ENCODE peak calls at places on chromosomes 4 and X, in four cellular contexts. Q is HepG2, R is HL-60, O is K562. F is an unnamed sample.

GRCh38 chr4:1021386-1022050 is 10.1 kb downstream of the FGFRL1 start:
- DNase-seq in Q (no peak), R (no peak), O (no peak), F (no peak)

GRCh38 chrX:74505437-74505836 is 84.1 kb downstream of the SLC16A2 start:
- DNase-seq in Q (no peak), R (no peak), O (no peak), F (no peak)

GRCh38 chr4:154626793-154627484 is 14.5 kb upstream of the FGG start:
- DNase-seq in Q (peak), R (peak), O (peak), F (peak)

GRCh38 chr4:152485726-152486276 is 50.1 kb downstream of the FBXW7 start:
- DNase-seq in Q (peak), R (no peak), O (peak), F (no peak)

GRCh38 chr4:7124643-7125442 is 57.0 kb upstream of the GRPEL1 start:
- DNase-seq in Q (peak), R (no peak), O (peak), F (peak)

GRCh38 chrX:119817130-119817690 is 25.8 kb upstream of the RPL39 start:
- DNase-seq in Q (no peak), R (no peak), O (no peak), F (no peak)

GRCh38 chr4:107243141-107243779 is 207.1 kb upstream of the DKK2 start:
- DNase-seq in Q (no peak), R (no peak), O (no peak), F (no peak)

GRCh38 chr4:147481577-147482109 is 746 bp downstream of the EDNRA start:
- DNase-seq in Q (no peak), R (no peak), O (no peak), F (peak)

GRCh38 chr4:113657834-113658233 is 103.7 kb downstream of the CAMK2D start:
- DNase-seq in Q (no peak), R (no peak), O (no peak), F (no peak)

GRCh38 chr4:74338792-74339333 is 26.1 kb upstream of the EREG start:
- DNase-seq in Q (no peak), R (peak), O (no peak), F (no peak)

GRCh38 chrX:420496-421223 is 34.0 kb upstream of the PPP2R3B start:
- DNase-seq in Q (no peak), R (no peak), O (no peak), F (no peak)

GRCh38 chrX:63458981-63459380 is 107.8 kb upstream of the SPIN4 start:
- DNase-seq in Q (no peak), R (no peak), O (no peak), F (no peak)

GRCh38 chr4:6198278-6198677 is 2.1 kb downstream of the JAKMIP1 start:
- DNase-seq in Q (no peak), R (no peak), O (no peak), F (no peak)

GRCh38 chr4:33959519-33959918 is 2284.8 kb downstream of the ARAP2 start:
- DNase-seq in Q (no peak), R (no peak), O (no peak), F (no peak)

GRCh38 chrX:103376118-103376978 is at the start of gene BEX3:
- DNase-seq in Q (peak), R (no peak), O (no peak), F (peak)

GRCh38 chrX:145609951-145610511 is 207.6 kb upstream of the SLITRK2 start:
- DNase-seq in Q (no peak), R (no peak), O (no peak), F (no peak)

GRCh38 chrX:82134378-82134777 is 932.5 kb downstream of the SH3BGRL start:
- DNase-seq in Q (no peak), R (no peak), O (no peak), F (no peak)

GRCh38 chr4:125461676-125462363 is 147.1 kb downstream of the FAT4 start:
- DNase-seq in Q (no peak), R (no peak), O (no peak), F (no peak)

GRCh38 chr4:23279377-23279988 is 586.7 kb downstream of the GBA3 start:
- DNase-seq in Q (no peak), R (no peak), O (peak), F (no peak)

GRCh38 chr4:40601641-40602040 is 28.0 kb downstream of the RBM47 start:
- DNase-seq in Q (no peak), R (peak), O (no peak), F (no peak)

GRCh38 chrX:150508461-150509367 is 59.7 kb upstream of the MTM1 start:
- DNase-seq in Q (no peak), R (no peak), O (no peak), F (peak)

GRCh38 chr4:3070709-3071500 is 3.4 kb downstream of the HTT-AS start:
- DNase-seq in Q (no peak), R (no peak), O (no peak), F (peak)

GRCh38 chr4:145260091-145260490 is 79.7 kb upstream of the OTUD4 start:
- DNase-seq in Q (no peak), R (no peak), O (peak), F (peak)

GRCh38 chrX:76148011-76148665 is 24.7 kb upstream of the PBDC1 start:
- DNase-seq in Q (peak), R (peak), O (peak), F (no peak)

GRCh38 chrX:17032351-17032750 is 85.9 kb downstream of the REPS2 start:
- DNase-seq in Q (no peak), R (no peak), O (no peak), F (no peak)

GRCh38 chr4:3851211-3851610 is 85.0 kb downstream of the ADRA2C start:
- DNase-seq in Q (no peak), R (no peak), O (no peak), F (peak)

GRCh38 chr4:177554966-177555574 is 112.8 kb upstream of the AGA start:
- DNase-seq in Q (no peak), R (peak), O (peak), F (peak)

GRCh38 chr4:76950846-76951321 is 1.3 kb downstream of the SEPTIN11 start:
- DNase-seq in Q (no peak), R (peak), O (peak), F (peak)

GRCh38 chrX:154368630-154369452 is 5.6 kb downstream of the FLNA start:
- DNase-seq in Q (peak), R (peak), O (peak), F (peak)

GRCh38 chr4:27289704-27290103 is 429.1 kb downstream of the STIM2 start:
- DNase-seq in Q (no peak), R (no peak), O (no peak), F (peak)

GRCh38 chr4:40918330-40918729 is 168.6 kb downstream of the NSUN7 start:
- DNase-seq in Q (no peak), R (peak), O (no peak), F (no peak)

GRCh38 chrX:18707442-18708049 is at the start of gene PPEF1:
- DNase-seq in Q (no peak), R (no peak), O (no peak), F (no peak)

GRCh38 chrX:149570668-149571067 is 16.6 kb downstream of the MAGEA9B start:
- DNase-seq in Q (no peak), R (no peak), O (no peak), F (no peak)

GRCh38 chrX:47293106-47293505 is 60.3 kb downstream of the USP11 start:
- DNase-seq in Q (no peak), R (no peak), O (no peak), F (no peak)

GRCh38 chr4:42865572-42866189 is 26.8 kb upstream of the GRXCR1 start:
- DNase-seq in Q (peak), R (peak), O (peak), F (peak)

GRCh38 chr4:95265814-95266740 is 282.7 kb downstream of the UNC5C start:
- DNase-seq in Q (no peak), R (no peak), O (no peak), F (no peak)

DNA sequence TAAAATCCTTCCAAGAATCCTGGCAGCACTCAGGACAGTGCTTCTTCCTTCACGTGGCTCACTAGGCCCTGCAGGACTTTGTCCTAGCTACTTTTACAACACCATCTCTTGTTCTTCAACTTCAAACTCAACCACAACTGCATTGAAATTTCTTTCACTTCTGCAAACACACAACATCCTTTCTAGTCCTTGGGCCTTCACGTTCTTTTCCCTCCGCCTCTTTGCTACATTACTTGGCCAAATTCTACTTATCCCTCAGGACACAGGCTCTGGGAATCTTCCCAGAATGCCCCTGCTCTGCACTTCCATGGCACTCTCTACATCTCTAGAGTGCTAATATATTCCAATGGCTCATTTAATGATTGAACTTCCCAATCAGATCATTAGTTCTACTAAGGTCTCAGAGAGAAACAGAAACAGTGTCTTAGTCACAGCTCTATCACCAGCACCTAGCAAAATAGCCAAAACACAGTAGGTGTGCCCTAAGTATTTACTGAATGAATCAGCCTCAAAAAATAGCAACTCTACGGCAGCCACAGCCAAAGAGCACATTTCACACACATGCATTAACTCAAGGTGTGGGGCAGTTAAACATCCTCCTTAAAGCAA is 73.3 kb downstream of the MANBA start:
- DNase-seq in Q (no peak), R (no peak), O (no peak), F (no peak)
- TF ChIP-seq REST in Q (no peak), R (no peak), O (no peak), F (no peak)

DNA sequence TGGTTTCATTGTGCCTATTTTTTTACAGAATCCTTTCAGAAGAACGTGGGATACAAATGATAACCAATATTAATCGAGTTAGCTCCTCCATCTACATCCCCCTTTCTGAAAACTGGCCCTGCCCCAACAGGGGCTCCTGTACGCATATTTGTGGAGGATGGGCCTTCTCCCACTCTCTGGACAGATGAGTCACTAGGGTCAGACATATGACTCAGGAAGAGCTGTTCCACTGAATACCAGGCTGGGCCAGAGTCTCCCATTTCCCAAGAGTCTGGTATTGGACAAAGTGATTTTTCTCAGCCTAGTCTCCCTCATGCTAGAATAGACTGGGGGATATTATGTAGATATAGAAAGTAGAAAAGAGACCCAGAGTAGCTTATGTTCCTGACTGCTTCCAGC is 142.4 kb downstream of the TSPAN5 start:
- DNase-seq in Q (peak), R (no peak), O (peak), F (no peak)
- TF ChIP-seq REST in Q (no peak), R (no peak), O (no peak), F (no peak)

GRCh38 chr4:185469539-185470154 is 1.9 kb downstream of the CCDC110 start:
- DNase-seq in Q (no peak), R (no peak), O (no peak), F (no peak)

GRCh38 chr4:185470503-185471195 is 884 bp downstream of the CCDC110 start:
- DNase-seq in Q (peak), R (no peak), O (peak), F (peak)

GRCh38 chr4:185472063-185472542 is 570 bp upstream of the CCDC110 start:
- DNase-seq in Q (no peak), R (no peak), O (no peak), F (no peak)

GRCh38 chr4:185473247-185473646 is 1.7 kb upstream of the CCDC110 start:
- DNase-seq in Q (no peak), R (no peak), O (no peak), F (no peak)

DNA sequence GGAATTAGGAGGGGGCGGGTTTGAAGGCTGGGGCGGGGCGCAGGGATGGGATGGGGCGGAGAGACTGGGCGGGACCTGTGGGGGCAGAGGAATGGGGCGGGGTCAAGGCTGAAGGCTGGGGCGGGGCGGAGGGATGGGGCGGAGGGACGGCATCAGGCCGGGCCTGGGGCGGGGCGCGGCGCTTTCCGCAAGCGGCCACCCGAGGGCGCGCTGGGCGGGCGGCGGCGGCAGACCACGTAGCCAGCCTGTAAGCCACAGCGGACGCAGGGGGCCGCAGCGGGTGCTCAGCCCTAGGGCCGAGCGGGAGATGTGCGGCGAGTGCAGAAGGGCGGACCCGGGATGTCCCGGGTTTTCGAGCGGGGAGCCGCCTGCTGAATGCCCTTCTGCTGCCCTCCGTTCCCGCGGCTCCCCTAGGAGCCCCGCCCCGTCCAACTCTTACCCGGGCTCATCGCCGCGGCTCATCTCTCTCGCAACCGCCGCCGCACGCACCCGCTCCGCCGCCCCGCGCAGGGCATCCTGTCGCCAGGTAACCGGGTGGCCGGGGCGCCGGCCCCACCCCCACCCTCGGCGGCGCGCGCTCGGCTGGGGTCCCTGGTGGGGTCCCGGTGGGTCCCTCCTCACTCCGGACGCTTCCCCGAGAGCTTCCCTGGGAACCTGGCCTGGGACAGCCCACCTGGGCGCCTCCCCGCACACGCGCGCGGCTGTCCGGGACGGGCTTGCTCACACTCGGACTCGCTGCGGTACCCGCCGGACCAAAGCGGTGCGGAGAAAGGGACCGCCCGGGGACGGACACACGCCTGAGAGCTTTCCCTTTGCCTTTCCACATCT is at the start of gene CCDC110:
- DNase-seq in Q (peak), R (peak), O (peak), F (peak)
- TF ChIP-seq REST in Q (no peak), R (no peak), O (peak), F (no peak)

DNA sequence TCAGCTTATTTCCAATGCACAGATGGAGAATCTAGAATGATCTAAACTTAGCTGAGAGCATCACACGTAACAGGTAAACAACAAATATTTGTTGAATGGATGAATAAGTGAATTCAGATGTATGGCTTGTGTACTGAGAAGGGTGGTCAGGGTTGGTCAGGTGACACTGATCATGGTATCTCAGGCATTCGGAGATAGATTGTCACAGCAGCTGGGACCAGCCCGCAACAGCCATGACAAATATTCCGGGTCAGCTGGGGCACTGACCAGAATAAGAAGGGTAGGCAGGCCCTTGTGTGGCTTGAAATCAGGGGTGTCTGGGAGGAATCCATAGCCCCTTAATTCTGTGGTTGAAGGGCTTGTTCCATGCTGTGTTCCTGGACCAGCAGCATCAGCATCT is 159.4 kb upstream of the ARX start:
- DNase-seq in Q (no peak), R (no peak), O (no peak), F (no peak)
- TF ChIP-seq REST in Q (no peak), R (no peak), O (no peak), F (no peak)